ENCODE peak calls at places on chromosomes 13 and 19, in five cellular contexts. U, D, C, S and Q are unnamed samples.
A peak's percentile ranks its signal among the peaks of the same experiment; 100 is the strongest.

GRCh38 chr19:2045501-2046045 is 5.5 kb downstream of the MKNK2 start:
- DNase-seq in C (no peak), D (no peak), S (no peak), U (no peak), Q (no peak)

GRCh38 chr19:12786149-12786870 is 5.0 kb upstream of the JUNB start:
- DNase-seq in U (no peak), S (peak; percentile 97), D (no peak), C (peak; percentile 42), Q (no peak)

GRCh38 chr13:25778808-25779207 is 273.0 kb downstream of the SHISA2 start:
- DNase-seq in C (no peak), S (no peak), U (no peak), D (no peak), Q (no peak)

GRCh38 chr13:30572859-30573275 is 44.9 kb upstream of the USPL1 start:
- DNase-seq in C (peak; percentile 76), D (no peak), S (no peak), U (peak; percentile 67), Q (no peak)

GRCh38 chr13:92354583-92354982 is 872.0 kb upstream of the GPC6 start:
- DNase-seq in C (no peak), S (no peak), U (peak; percentile 20), D (no peak), Q (no peak)

GRCh38 chr19:29320611-29321010 is 107.7 kb upstream of the UQCRFS1 start:
- DNase-seq in S (no peak), C (no peak), U (no peak), D (no peak), Q (no peak)

GRCh38 chr13:24923305-24923640 is 159.3 kb downstream of the RNF17 start:
- DNase-seq in C (peak; percentile 88), D (no peak), U (peak; percentile 88), S (no peak), Q (no peak)

GRCh38 chr19:54262066-54262465 is 5.0 kb upstream of the LILRB5 start:
- DNase-seq in D (no peak), C (no peak), S (peak; percentile 59), U (no peak), Q (no peak)

GRCh38 chr13:20441879-20442278 is 83.8 kb downstream of the CRYL1 start:
- DNase-seq in C (no peak), S (no peak), D (no peak), U (peak; percentile 63), Q (no peak)

GRCh38 chr13:77732287-77732686 is 34.8 kb downstream of the SLAIN1 start:
- DNase-seq in D (no peak), C (no peak), S (no peak), U (no peak), Q (no peak)

GRCh38 chr13:50365683-50366391 is 350.6 kb downstream of the KCNRG start:
- DNase-seq in C (no peak), D (no peak), S (no peak), U (no peak), Q (no peak)

GRCh38 chr13:21735621-21736401 is 64.9 kb downstream of the FGF9 start:
- DNase-seq in C (no peak), S (no peak), D (no peak), U (no peak), Q (no peak)

GRCh38 chr19:52171321-52172169 is at the start of gene ZNF836:
- DNase-seq in D (peak; percentile 60), S (peak; percentile 96), U (peak; percentile 80), C (peak; percentile 61), Q (peak; percentile 73)

GRCh38 chr13:100363351-100363750 is 225.2 kb downstream of the GGACT start:
- DNase-seq in D (no peak), S (no peak), U (peak; percentile 44), C (peak; percentile 26), Q (no peak)

GRCh38 chr13:79423801-79424642 is 18.0 kb upstream of the RBM26 start:
- DNase-seq in S (no peak), C (peak; percentile 65), D (no peak), U (peak; percentile 77), Q (no peak)

GRCh38 chr19:8615022-8615421 is 4.5 kb upstream of the ADAMTS10 start:
- DNase-seq in S (no peak), U (no peak), C (peak; percentile 60), D (no peak), Q (no peak)

GRCh38 chr19:16067205-16067938 is 8.9 kb upstream of the TPM4 start:
- DNase-seq in C (no peak), S (peak; percentile 88), U (peak; percentile 94), D (peak; percentile 84), Q (no peak)
- H3K4me3 ChIP-seq in C (no peak overlapping the region), S (peak overlapping the region; percentile 50), U (peak overlapping the region; percentile 48), D (peak overlapping the region; percentile 94), Q (no peak overlapping the region)

DNA sequence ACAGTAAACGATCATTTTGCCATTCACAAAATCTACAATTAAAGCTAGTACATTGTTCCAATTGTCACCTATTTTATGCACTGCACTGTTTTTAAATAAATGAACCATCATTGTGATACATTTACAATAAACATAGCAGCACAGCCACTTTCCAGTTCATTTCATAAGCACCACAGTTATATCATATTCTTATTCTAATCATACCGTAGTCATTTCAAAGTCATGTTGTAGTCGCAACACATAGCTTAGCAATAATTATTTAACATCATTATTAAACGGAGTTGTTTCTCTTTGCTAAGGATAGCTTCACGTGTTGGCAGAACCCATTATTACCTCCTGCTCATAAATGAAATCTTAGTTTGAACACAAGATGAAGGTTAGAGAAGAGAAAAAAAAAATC is 2.2 kb upstream of the PCDH9 start:
- DNase-seq in U (no peak), D (no peak), S (no peak), C (no peak), Q (no peak)
- H3K4me3 ChIP-seq in U (peak overlapping the region; percentile 15), D (peak overlapping the region; percentile 23), S (no peak overlapping the region), C (no peak overlapping the region), Q (no peak overlapping the region)

DNA sequence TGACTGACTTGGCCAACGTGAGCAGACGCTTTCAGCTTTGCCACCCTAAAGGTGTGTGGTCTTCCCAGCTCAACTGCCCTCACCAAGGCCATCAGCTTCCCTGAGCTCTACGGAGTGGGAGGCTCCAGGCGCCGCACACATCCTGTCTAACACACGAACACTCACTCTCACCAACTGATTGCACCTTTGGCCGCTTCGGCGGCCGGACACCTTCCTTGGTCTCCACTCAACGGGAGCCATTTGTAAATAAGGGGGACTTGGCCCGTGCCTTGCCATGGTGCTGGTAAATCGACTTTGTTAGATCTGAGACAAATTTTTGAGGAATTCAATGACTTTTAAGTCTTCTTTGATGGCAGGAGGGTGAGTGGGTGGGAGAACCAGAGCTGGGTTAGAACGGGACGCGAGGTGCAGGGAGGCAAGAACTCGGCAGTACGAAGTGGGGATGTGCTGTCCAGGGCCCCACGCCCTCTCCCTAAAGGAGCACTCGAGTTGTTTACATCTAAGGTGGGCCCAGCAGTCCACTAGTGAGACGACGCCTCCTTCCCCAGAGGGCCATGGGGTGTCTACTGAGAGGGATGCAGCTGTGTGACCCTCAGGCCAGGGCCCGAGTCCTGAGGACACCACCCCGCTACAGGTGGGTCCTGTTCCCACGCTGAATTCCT is 4.4 kb downstream of the C13orf46 start:
- DNase-seq in S (peak; percentile 57), C (no peak), U (no peak), D (peak; percentile 1), Q (no peak)
- H3K4me3 ChIP-seq in S (peak overlapping the region; percentile 29), C (no peak overlapping the region), U (no peak overlapping the region), D (no peak overlapping the region), Q (no peak overlapping the region)

GRCh38 chr19:4815426-4816387 is 15.8 kb downstream of the TICAM1 start:
- DNase-seq in C (peak; percentile 93), S (peak; percentile 90), D (peak; percentile 83), U (peak; percentile 94), Q (peak; percentile 75)
- H3K4me3 ChIP-seq in C (no peak overlapping the region), S (peak overlapping the region; percentile 35), D (peak overlapping the region; percentile 54), U (no peak overlapping the region), Q (peak overlapping the region; percentile 30)